ENCODE peak calls at places on chromosomes 12 and 14, in six cellular contexts. Z, I, F, T, J and G are unnamed samples.

GRCh38 chr14:46352876-46353275 is 298.7 kb downstream of the RPL10L start:
- DNase-seq in F (no peak), J (no peak), T (no peak), I (no peak), Z (no peak), G (no peak)

GRCh38 chr14:59507063-59507751 is 22.9 kb downstream of the JKAMP start:
- DNase-seq in I (peak), J (peak), F (peak), T (no peak), Z (peak), G (peak)

GRCh38 chr12:77299910-77300772 is 234.8 kb upstream of the E2F7 start:
- DNase-seq in T (no peak), J (peak), F (no peak), I (no peak), Z (peak), G (no peak)

GRCh38 chr12:123548107-123548506 is 14.6 kb upstream of the RILPL1 start:
- DNase-seq in I (no peak), T (no peak), Z (no peak), F (no peak), J (no peak), G (no peak)

GRCh38 chr12:26287666-26288408 is 92.5 kb downstream of the SSPN start:
- DNase-seq in T (peak), Z (peak), J (no peak), F (peak), I (no peak), G (no peak)

GRCh38 chr14:28652782-28653181 is 113.8 kb upstream of the FOXG1 start:
- DNase-seq in J (peak), T (no peak), Z (peak), I (no peak), F (no peak), G (no peak)

GRCh38 chr14:22538671-22539228 is 50.3 kb downstream of the DAD1 start:
- DNase-seq in T (no peak), F (no peak), J (no peak), I (no peak), Z (no peak), G (no peak)

GRCh38 chr14:49427117-49427516 is 159.1 kb downstream of the RPS29 start:
- DNase-seq in I (no peak), F (no peak), J (no peak), Z (no peak), T (no peak), G (no peak)

GRCh38 chr14:96586921-96587822 is 85.0 kb downstream of the PAPOLA start:
- DNase-seq in T (no peak), I (no peak), Z (no peak), F (no peak), J (no peak), G (no peak)

GRCh38 chr14:94388896-94389469 is 581 bp upstream of the SERPINA1 start:
- DNase-seq in J (no peak), T (no peak), I (no peak), Z (peak), F (no peak), G (no peak)

GRCh38 chr14:99121027-99121875 is 150.7 kb downstream of the BCL11B start:
- DNase-seq in I (no peak), J (no peak), F (peak), Z (no peak), T (no peak), G (no peak)

GRCh38 chr12:69515394-69515793 is 45.2 kb downstream of the FRS2 start:
- DNase-seq in Z (no peak), F (no peak), T (no peak), J (no peak), I (no peak), G (no peak)

GRCh38 chr12:106145539-106146447 is 7.0 kb upstream of the NUAK1 start:
- DNase-seq in Z (peak), F (peak), J (no peak), T (no peak), I (no peak), G (no peak)

GRCh38 chr14:93970589-93970966 is 5.8 kb downstream of the ASB2 start:
- DNase-seq in J (peak), T (no peak), F (no peak), Z (no peak), I (peak), G (no peak)

GRCh38 chr12:83893101-83893500 is 1019.5 kb downstream of the SLC6A15 start:
- DNase-seq in F (no peak), J (no peak), Z (no peak), I (no peak), T (no peak), G (no peak)

GRCh38 chr12:40010899-40011774 is 94.7 kb downstream of the SLC2A13 start:
- DNase-seq in F (peak), J (peak), T (no peak), Z (peak), I (peak), G (peak)

GRCh38 chr12:109308534-109309440 is at the start of gene FOXN4:
- DNase-seq in F (no peak), J (no peak), T (no peak), Z (no peak), I (no peak), G (no peak)

GRCh38 chr12:13162904-13163303 is 33.6 kb upstream of the EMP1 start:
- DNase-seq in T (no peak), F (no peak), Z (no peak), J (no peak), I (no peak), G (no peak)

GRCh38 chr14:91956616-91957015 is 9.1 kb upstream of the FBLN5 start:
- DNase-seq in Z (no peak), T (no peak), F (no peak), J (no peak), I (no peak), G (peak)

GRCh38 chr14:76904100-76904739 is 78.0 kb downstream of the LRRC74A start:
- DNase-seq in F (peak), Z (peak), T (peak), J (peak), I (no peak), G (no peak)

GRCh38 chr12:51777973-51778372 is 70.5 kb downstream of the FIGNL2 start:
- DNase-seq in F (no peak), I (no peak), T (no peak), Z (no peak), J (no peak), G (no peak)

GRCh38 chr14:79074501-79074900 is 904.3 kb downstream of the NRXN3 start:
- DNase-seq in J (no peak), I (no peak), Z (no peak), T (no peak), F (no peak), G (peak)

GRCh38 chr12:15220961-15221885 is at the start of gene RERG:
- DNase-seq in Z (no peak), I (peak), T (peak), F (peak), J (peak), G (peak)

GRCh38 chr12:56261503-56262230 is 3.5 kb upstream of the ANKRD52 start:
- DNase-seq in T (no peak), F (no peak), Z (peak), I (no peak), J (peak), G (peak)

GRCh38 chr12:107014050-107014449 is 27.1 kb upstream of the MTERF2 start:
- DNase-seq in J (peak), I (peak), F (no peak), T (no peak), Z (no peak), G (peak)

GRCh38 chr12:14886271-14886670 is 617 bp upstream of the MGP start:
- DNase-seq in J (no peak), F (no peak), T (no peak), I (no peak), Z (no peak), G (no peak)

GRCh38 chr14:21498540-21499526 is 12.3 kb downstream of the METTL3 start:
- DNase-seq in F (no peak), J (peak), Z (no peak), I (peak), T (no peak), G (peak)

GRCh38 chr14:61332658-61333029 is 11.3 kb downstream of the PRKCH start:
- DNase-seq in Z (no peak), F (no peak), T (no peak), I (no peak), J (no peak), G (no peak)

GRCh38 chr12:87469295-87469694 is 559.9 kb downstream of the C12orf50 start:
- DNase-seq in I (no peak), T (no peak), F (no peak), Z (peak), J (no peak), G (no peak)